ENCODE peak calls at places on chromosomes 16 and 17, in seven cellular contexts. B is H1, W is K562, O is SK-N-SH, T is HCT116, N is GM12878, R is HepG2. U is an unnamed sample. For H4K20me1, the result is how much of the 10 kb centered on the place peaks cover.

GRCh38 chr16:68028996-68029395 is 5.9 kb downstream of the DUS2 start:
- DNase-seq in B (no peak), W (no peak), O (no peak), T (no peak), N (no peak), R (no peak), U (no peak)

GRCh38 chr17:77802811-77803220 is 155.7 kb upstream of the TNRC6C start:
- DNase-seq in B (no peak), W (no peak), O (peak), T (no peak), N (no peak), R (no peak), U (no peak)

GRCh38 chr17:4551141-4551540 is 4.0 kb downstream of the MYBBP1A start:
- DNase-seq in B (no peak), W (no peak), O (peak), T (no peak), N (no peak), R (peak), U (no peak)

GRCh38 chr17:80992077-80992947 is 671 bp downstream of the CHMP6 start:
- DNase-seq in B (no peak), W (no peak), O (peak), T (no peak), N (no peak), R (no peak), U (no peak)

GRCh38 chr17:78890111-78890897 is 12.7 kb downstream of the CEP295NL start:
- DNase-seq in B (no peak), W (no peak), O (no peak), T (no peak), N (no peak), R (no peak), U (no peak)

GRCh38 chr17:78558181-78558850 is 18.9 kb downstream of the DNAH17 start:
- DNase-seq in B (no peak), W (no peak), O (peak), T (peak), N (no peak), R (peak), U (no peak)

GRCh38 chr16:20865420-20866126 is 34.6 kb downstream of the DCUN1D3 start:
- DNase-seq in B (no peak), W (no peak), O (no peak), T (peak), N (peak), R (no peak), U (no peak)

GRCh38 chr16:700684-701584 is 4.7 kb downstream of the FBXL16 start:
- DNase-seq in B (no peak), W (peak), O (no peak), T (no peak), N (no peak), R (no peak), U (no peak)

GRCh38 chr17:34146440-34147043 is 108.5 kb upstream of the CCL2 start:
- DNase-seq in B (no peak), W (peak), O (peak), T (no peak), N (no peak), R (peak), U (no peak)

GRCh38 chr17:70208825-70209555 is 39.7 kb downstream of the KCNJ2 start:
- DNase-seq in B (no peak), W (no peak), O (no peak), T (no peak), N (peak), R (no peak), U (no peak)

GRCh38 chr16:79073560-79073959 is 527.0 kb downstream of the MAF start:
- DNase-seq in B (no peak), W (no peak), O (no peak), T (no peak), N (no peak), R (no peak), U (no peak)

GRCh38 chr16:17358350-17358749 is 112.4 kb downstream of the XYLT1 start:
- DNase-seq in B (no peak), W (no peak), O (no peak), T (no peak), N (no peak), R (no peak), U (no peak)

GRCh38 chr16:17360810-17361209 is 110.0 kb downstream of the XYLT1 start:
- DNase-seq in B (no peak), W (no peak), O (no peak), T (no peak), N (no peak), R (no peak), U (no peak)

GRCh38 chr16:17358846-17359245 is 111.9 kb downstream of the XYLT1 start:
- DNase-seq in B (no peak), W (no peak), O (no peak), T (no peak), N (no peak), R (no peak), U (no peak)

GRCh38 chr16:17357302-17358062 is 113.3 kb downstream of the XYLT1 start:
- DNase-seq in B (no peak), W (no peak), O (no peak), T (no peak), N (no peak), R (no peak), U (no peak)

GRCh38 chr16:17359778-17360177 is 111.0 kb downstream of the XYLT1 start:
- DNase-seq in B (no peak), W (no peak), O (peak), T (no peak), N (no peak), R (no peak), U (no peak)
- H4K20me1 ChIP-seq in B (under half), W (under half), O (half or more), T (under half), N (under half), R (under half), U (under half)

GRCh38 chr16:3150346-3151218 is 15.8 kb downstream of the ZNF213 start:
- DNase-seq in B (peak), W (peak), O (peak), T (peak), N (peak), R (peak), U (peak)
- TF ChIP-seq CTCF in B (no peak), W (no peak), O (no peak), T (no peak), N (no peak), R (peak), U (no peak)

GRCh38 chr16:74522160-74522559 is 84.8 kb downstream of the GLG1 start:
- DNase-seq in B (no peak), W (no peak), O (no peak), T (no peak), N (no peak), R (no peak), U (no peak)

GRCh38 chr16:74521691-74522090 is 85.2 kb downstream of the GLG1 start:
- DNase-seq in B (no peak), W (no peak), O (peak), T (no peak), N (no peak), R (no peak), U (no peak)
- TF ChIP-seq MAX in B (no peak), W (no peak), O (no peak), T (no peak), N (no peak), R (no peak), U (no peak)

GRCh38 chr17:57979076-57979475 is 9.0 kb downstream of the VEZF1 start:
- DNase-seq in B (no peak), W (no peak), O (no peak), T (no peak), N (no peak), R (no peak), U (no peak)
- H4K20me1 ChIP-seq in B (under half), W (under half), O (under half), T (under half), N (under half), R (under half), U (under half)